ENCODE peak calls at places on chromosomes 4 and X, in five cellular contexts. S is IMR-90, J is A549, Y is HepG2, A is K562. D is an unnamed sample.

GRCh38 chr4:176259330-176260090 is 9.5 kb downstream of the ASB5 start:
- DNase-seq in A (no peak), J (no peak), Y (no peak), S (peak), D (no peak)

GRCh38 chr4:87476934-87477333 is 52.2 kb downstream of the SPARCL1 start:
- DNase-seq in Y (no peak), S (no peak), A (no peak), J (no peak), D (no peak)

GRCh38 chr4:98659106-98659592 is 738 bp upstream of the TSPAN5 start:
- DNase-seq in S (peak), Y (no peak), A (no peak), J (peak), D (no peak)

GRCh38 chrX:34877451-34877850 is 65.1 kb upstream of the FAM47B start:
- DNase-seq in A (no peak), J (no peak), S (peak), Y (no peak), D (no peak)

GRCh38 chrX:103276581-103277002 is at the start of gene TCEAL5:
- DNase-seq in S (no peak), J (no peak), Y (no peak), A (no peak), D (no peak)

GRCh38 chr4:40192286-40193017 is 4.4 kb upstream of the RHOH start:
- DNase-seq in A (no peak), Y (peak), S (no peak), J (no peak), D (no peak)

GRCh38 chr4:146521543-146522097 is at the start of gene SLC10A7:
- DNase-seq in A (peak), Y (peak), J (peak), S (peak), D (peak)

GRCh38 chrX:50697691-50698090 is 116.3 kb downstream of the SHROOM4 start:
- DNase-seq in S (peak), J (no peak), A (no peak), Y (no peak), D (no peak)

GRCh38 chr4:53601251-53601764 is 10.0 kb upstream of the LNX1 start:
- DNase-seq in A (peak), Y (peak), S (no peak), J (no peak), D (no peak)
- TF ChIP-seq CTCF in A (peak), Y (peak), S (peak), J (no peak), D (peak)

GRCh38 chr4:185398618-185399017 is 2.0 kb downstream of the ANKRD37 start:
- DNase-seq in J (no peak), S (no peak), A (no peak), Y (no peak), D (no peak)

GRCh38 chr4:185395255-185395955 is at the start of gene LRP2BP:
- DNase-seq in S (no peak), Y (peak), A (no peak), J (no peak), D (peak)

GRCh38 chr4:185396724-185397402 is at the start of gene ANKRD37:
- DNase-seq in Y (peak), S (peak), A (no peak), J (no peak), D (no peak)

GRCh38 chr4:185394568-185395254 is 1.0 kb downstream of the LRP2BP start:
- DNase-seq in A (peak), J (no peak), S (no peak), Y (no peak), D (no peak)

DNA sequence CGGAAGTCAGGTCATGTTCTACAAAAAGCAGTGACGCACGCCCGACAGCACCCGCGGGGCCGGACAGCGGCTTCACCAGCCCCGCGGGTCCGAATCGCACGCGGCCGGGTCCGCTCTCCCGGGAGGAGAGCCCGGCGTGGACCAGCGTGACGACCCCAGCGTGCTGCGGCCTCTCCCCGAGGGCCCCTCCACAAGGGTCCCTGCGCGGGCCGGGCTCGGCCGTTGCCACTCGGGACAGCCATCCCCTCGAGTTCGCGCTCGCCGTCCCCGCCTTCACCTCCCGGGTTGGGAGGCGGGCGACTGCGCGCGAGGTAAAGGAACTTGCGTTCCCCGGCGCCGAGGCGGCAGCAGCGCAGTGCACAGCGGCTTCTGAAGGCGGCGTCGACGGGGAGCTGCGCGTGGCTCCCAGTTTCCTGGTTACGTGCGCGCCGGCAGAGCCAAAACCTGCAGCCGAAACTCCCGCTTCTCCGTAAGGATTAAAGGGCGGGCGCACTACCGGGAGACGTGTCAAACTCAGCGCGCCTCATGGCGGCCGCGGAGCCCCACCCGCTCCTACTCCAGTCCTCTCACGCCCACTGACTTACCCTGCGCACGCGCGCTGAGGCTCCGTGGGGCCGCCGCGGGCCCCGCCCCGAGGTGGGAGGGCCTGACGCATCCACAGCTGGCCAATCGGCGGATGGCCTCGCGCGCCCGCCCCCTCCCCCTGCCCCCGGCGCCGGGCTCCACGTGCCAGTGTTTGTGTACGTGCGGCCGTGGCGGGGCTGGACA is 416 bp upstream of the LRP2BP start:
- DNase-seq in S (peak), J (peak), A (peak), Y (peak), D (peak)
- TF ChIP-seq POLR2A in S (peak), J (peak), A (peak), Y (peak), D (peak)

GRCh38 chrX:30615229-30615628 is 37.7 kb upstream of the TASL start:
- DNase-seq in Y (no peak), A (no peak), S (peak), J (no peak), D (no peak)
- TF ChIP-seq SMC3 in Y (no peak), A (no peak), S (no peak), J (no peak), D (no peak)

GRCh38 chr4:1685604-1686150 is 1.6 kb upstream of the FAM53A start:
- DNase-seq in Y (no peak), S (no peak), J (no peak), A (no peak), D (no peak)

GRCh38 chr4:1684756-1685603 is 867 bp upstream of the FAM53A start:
- DNase-seq in Y (no peak), J (no peak), S (no peak), A (no peak), D (no peak)

GRCh38 chr4:1683371-1683902 is 676 bp downstream of the FAM53A start:
- DNase-seq in A (no peak), S (peak), J (no peak), Y (no peak), D (no peak)

GRCh38 chr4:1682860-1683259 is 1.3 kb downstream of the FAM53A start:
- DNase-seq in A (no peak), J (no peak), S (no peak), Y (no peak), D (no peak)

DNA sequence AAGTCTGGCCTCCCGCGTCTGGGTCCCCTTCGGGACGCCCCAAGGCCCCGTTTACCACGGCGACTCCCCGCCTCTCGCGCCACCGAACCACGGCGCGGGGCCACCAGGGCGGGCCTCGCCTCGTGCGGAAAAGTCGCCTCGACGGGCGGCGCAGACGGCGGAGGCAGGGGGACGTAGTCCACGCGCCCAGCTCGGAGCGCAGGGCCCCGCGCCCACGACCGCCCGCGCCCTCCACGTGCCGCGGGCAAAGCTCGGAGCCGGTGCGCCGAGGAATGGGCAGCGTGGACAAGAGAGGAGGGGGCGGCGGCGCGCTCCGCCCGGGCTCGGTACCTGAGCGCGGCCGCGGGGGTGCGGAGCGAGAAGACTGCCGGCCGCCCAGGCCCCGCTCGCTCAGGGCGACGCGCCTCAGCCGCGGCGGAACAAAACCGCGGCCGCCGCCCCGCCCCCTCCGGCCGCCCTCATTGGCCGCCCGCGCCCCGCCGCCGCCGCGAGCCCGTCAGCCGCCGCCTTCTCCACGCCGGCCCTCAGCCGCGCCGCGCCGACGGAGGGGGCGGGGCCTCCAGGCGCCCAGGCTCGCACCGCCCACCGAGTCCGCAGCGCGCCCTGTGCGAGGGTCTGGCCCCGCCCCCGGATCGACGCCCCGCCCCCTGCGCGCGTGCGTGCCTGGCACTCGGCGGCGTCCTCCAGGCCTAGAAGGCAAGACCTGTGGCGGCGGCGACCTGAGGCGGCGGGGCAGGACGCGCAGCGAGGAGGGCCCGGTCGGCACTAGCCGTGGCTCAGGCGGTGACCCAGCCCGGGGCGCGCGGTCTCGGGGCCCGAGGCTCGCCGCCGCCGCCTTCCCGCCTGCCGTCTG is at the start of gene FAM53A:
- DNase-seq in A (peak), Y (peak), S (peak), J (peak), D (peak)
- TF ChIP-seq CTCF in A (no peak), Y (no peak), S (no peak), J (no peak), D (no peak)

GRCh38 chrX:154373340-154374306 is 811 bp downstream of the FLNA start:
- DNase-seq in J (peak), Y (peak), S (peak), A (peak), D (peak)
- TF ChIP-seq POLR2A in J (peak), Y (no peak), S (no peak), A (no peak), D (no peak)

DNA sequence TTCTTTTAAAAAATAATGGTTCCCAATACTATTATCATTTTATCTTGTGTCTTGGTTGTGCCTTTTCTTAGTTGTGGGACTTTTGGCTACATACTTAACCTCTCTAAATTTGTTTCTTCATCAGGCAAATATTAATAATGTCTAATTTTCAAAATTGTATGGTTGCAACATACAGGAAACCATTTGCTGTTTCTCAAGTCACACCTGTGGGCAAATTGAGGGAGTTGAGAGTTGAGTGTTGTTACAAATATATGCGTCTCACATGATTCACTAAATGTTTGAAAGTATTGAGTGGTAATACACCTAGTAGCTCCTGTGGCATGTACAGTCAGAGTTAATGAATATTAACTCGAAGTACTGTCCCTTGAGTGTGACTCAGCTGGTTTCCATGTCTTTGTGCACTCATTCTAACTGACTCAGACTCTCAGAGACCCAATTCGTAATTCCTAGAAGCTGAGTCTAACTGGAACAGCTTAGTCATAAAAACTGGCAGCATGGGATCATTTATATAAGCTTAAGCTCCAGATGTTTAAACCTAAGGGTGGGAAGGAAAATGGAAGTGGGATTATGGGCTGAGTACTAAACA is 802.4 kb downstream of the TRIML1 start:
- DNase-seq in Y (no peak), A (no peak), S (peak), J (peak), D (no peak)
- TF ChIP-seq SMC3 in Y (no peak), A (no peak), S (no peak), J (peak), D (no peak)

DNA sequence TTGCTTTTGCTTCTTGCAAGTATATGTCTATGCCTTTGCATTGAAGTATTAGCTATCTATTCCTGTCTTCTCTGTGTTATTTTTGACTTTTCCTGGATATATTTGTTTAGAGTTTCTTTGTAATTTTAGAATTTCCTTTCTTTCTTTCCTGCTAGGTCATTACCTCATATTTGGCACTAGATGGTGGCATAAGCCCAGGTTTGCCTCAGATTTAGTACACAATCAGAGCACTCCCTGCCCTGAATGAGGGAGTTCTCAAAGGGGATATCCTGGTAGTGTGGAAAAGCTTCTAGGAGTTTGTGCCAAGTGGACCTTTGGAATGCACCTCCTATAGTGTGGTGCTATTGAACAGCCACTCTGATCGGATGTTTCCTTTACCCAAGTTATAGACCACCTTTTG is 181.6 kb downstream of the UGT8 start:
- DNase-seq in S (peak), J (no peak), A (no peak), Y (peak), D (no peak)
- TF ChIP-seq CTCF in S (peak), J (no peak), A (no peak), Y (peak), D (peak)

GRCh38 chr4:128060620-128061565 is at the start of gene LARP1B:
- DNase-seq in J (peak), S (peak), Y (peak), A (peak), D (peak)
- TF ChIP-seq POLR2A in J (peak), S (peak), Y (peak), A (peak), D (peak)

D was measured in GM12878.